ENCODE peak calls at places on chromosome 5, in nine cellular contexts. O is upper lobe of right lung, D is choroid plexus epithelial cell, K is lung, U is transverse colon, W is WTC11, S is fibroblast of the aortic adventitia, G is fibroblast of pulmonary artery, C is HFFc6. T is an unnamed sample.

GRCh38 chr5:73968729-73969128 is 342.7 kb downstream of the ARHGEF28 start:
- DNase-seq in U (no peak), K (no peak), O (no peak), S (peak), D (no peak), W (no peak), G (peak), C (no peak), T (no peak)

GRCh38 chr5:142783601-142784291 is 13.6 kb downstream of the ARHGAP26 start:
- DNase-seq in C (no peak), U (no peak), D (peak), S (peak), O (no peak), K (no peak), G (peak), W (no peak), T (no peak)

GRCh38 chr5:178384815-178385471 is 152.3 kb upstream of the PHYKPL start:
- DNase-seq in O (peak), U (no peak), C (no peak), W (peak), D (no peak), K (no peak), G (no peak), S (no peak), T (no peak)

GRCh38 chr5:167934561-167934971 is 356.9 kb upstream of the WWC1 start:
- DNase-seq in O (no peak), U (peak), K (no peak), G (peak), C (no peak), D (no peak), S (peak), W (no peak), T (no peak)

GRCh38 chr5:133897431-133897830 is 71.0 kb downstream of the C5orf15 start:
- DNase-seq in O (no peak), K (no peak), D (no peak), W (no peak), C (no peak), U (no peak), G (no peak), S (no peak), T (no peak)

GRCh38 chr5:135456238-135457099 is 4.3 kb upstream of the TIFAB start:
- DNase-seq in D (peak), C (peak), K (peak), U (peak), O (peak), W (peak), S (peak), G (peak), T (no peak)

GRCh38 chr5:76303917-76304316 is 99.2 kb upstream of the IQGAP2 start:
- DNase-seq in K (no peak), S (no peak), W (no peak), G (no peak), C (no peak), O (no peak), D (no peak), U (peak), T (no peak)

GRCh38 chr5:166178681-166179080 is 2112.8 kb upstream of the WWC1 start:
- DNase-seq in U (no peak), W (no peak), O (no peak), K (no peak), S (no peak), G (no peak), D (no peak), C (no peak), T (no peak)

GRCh38 chr5:178376906-178377582 is 144.4 kb upstream of the PHYKPL start:
- DNase-seq in O (no peak), D (no peak), S (no peak), K (no peak), G (no peak), C (no peak), U (no peak), W (no peak), T (no peak)

GRCh38 chr5:65721050-65721774 is 697 bp downstream of the SGTB start:
- DNase-seq in O (peak), S (peak), G (peak), K (peak), C (peak), U (peak), D (peak), W (peak), T (peak)

GRCh38 chr5:138029501-138029900 is 3.4 kb downstream of the FAM13B start:
- DNase-seq in U (no peak), K (no peak), D (no peak), O (no peak), C (no peak), S (no peak), W (no peak), G (no peak), T (no peak)

GRCh38 chr5:60148356-60148755 is 254.8 kb upstream of the PDE4D start:
- DNase-seq in S (peak), D (peak), K (no peak), G (peak), W (no peak), O (no peak), C (no peak), U (no peak), T (no peak)

GRCh38 chr5:134432677-134433359 is 21.1 kb upstream of the CDKN2AIPNL start:
- DNase-seq in U (no peak), S (no peak), C (no peak), W (no peak), D (peak), G (peak), O (peak), K (no peak), T (no peak)

GRCh38 chr5:39943811-39944210 is 519.0 kb upstream of the DAB2 start:
- DNase-seq in U (no peak), D (peak), G (peak), C (no peak), S (peak), O (no peak), K (no peak), W (no peak), T (no peak)

GRCh38 chr5:145499483-145499882 is 335.7 kb downstream of the PRELID2 start:
- DNase-seq in D (peak), G (peak), S (peak), K (no peak), C (peak), W (no peak), O (no peak), U (no peak), T (no peak)

GRCh38 chr5:74206571-74207550 is 433.7 kb downstream of the ENC1 start:
- DNase-seq in G (peak), D (peak), K (peak), S (peak), C (peak), O (peak), U (peak), W (no peak), T (no peak)

GRCh38 chr5:36417221-36417620 is 115.5 kb upstream of the RANBP3L start:
- DNase-seq in C (no peak), U (no peak), S (no peak), D (no peak), O (no peak), G (peak), K (no peak), W (no peak), T (no peak)

GRCh38 chr5:57383093-57383861 is 99.3 kb downstream of the ACTBL2 start:
- DNase-seq in W (no peak), O (no peak), D (peak), K (no peak), G (peak), C (peak), U (no peak), S (peak), T (no peak)

GRCh38 chr5:16952968-16953671 is 17.0 kb upstream of the MYO10 start:
- DNase-seq in K (no peak), W (no peak), S (no peak), D (no peak), O (no peak), G (no peak), U (no peak), C (no peak), T (no peak)

GRCh38 chr5:55816342-55816741 is 34.8 kb upstream of the IL31RA start:
- DNase-seq in K (no peak), O (no peak), W (no peak), C (peak), S (peak), D (peak), U (no peak), G (peak), T (no peak)

GRCh38 chr5:157947156-157947555 is 88.2 kb upstream of the CLINT1 start:
- DNase-seq in W (no peak), C (no peak), D (no peak), U (no peak), K (no peak), G (no peak), S (no peak), O (no peak), T (no peak)

GRCh38 chr5:91378683-91379601 is 4.2 kb downstream of the ARRDC3 start:
- DNase-seq in W (no peak), K (no peak), D (no peak), S (peak), G (no peak), O (no peak), U (no peak), C (no peak), T (no peak)

GRCh38 chr5:128276537-128277216 is 193.1 kb downstream of the SLC12A2 start:
- DNase-seq in S (peak), O (no peak), W (no peak), U (no peak), D (peak), G (peak), K (no peak), C (no peak), T (no peak)

GRCh38 chr5:94707359-94707758 is 88.9 kb downstream of the SLF1 start:
- DNase-seq in G (no peak), K (no peak), O (no peak), C (no peak), U (no peak), S (no peak), W (no peak), D (peak), T (no peak)

GRCh38 chr5:62340392-62340791 is 34.4 kb downstream of the KIF2A start:
- DNase-seq in O (no peak), S (peak), D (peak), G (peak), U (no peak), C (no peak), K (no peak), W (no peak), T (no peak)
- TF ChIP-seq CTCF in O (peak), S (peak), D (peak), G (peak), U (no peak), C (peak), K (no peak), W (no peak), T (no peak)

DNA sequence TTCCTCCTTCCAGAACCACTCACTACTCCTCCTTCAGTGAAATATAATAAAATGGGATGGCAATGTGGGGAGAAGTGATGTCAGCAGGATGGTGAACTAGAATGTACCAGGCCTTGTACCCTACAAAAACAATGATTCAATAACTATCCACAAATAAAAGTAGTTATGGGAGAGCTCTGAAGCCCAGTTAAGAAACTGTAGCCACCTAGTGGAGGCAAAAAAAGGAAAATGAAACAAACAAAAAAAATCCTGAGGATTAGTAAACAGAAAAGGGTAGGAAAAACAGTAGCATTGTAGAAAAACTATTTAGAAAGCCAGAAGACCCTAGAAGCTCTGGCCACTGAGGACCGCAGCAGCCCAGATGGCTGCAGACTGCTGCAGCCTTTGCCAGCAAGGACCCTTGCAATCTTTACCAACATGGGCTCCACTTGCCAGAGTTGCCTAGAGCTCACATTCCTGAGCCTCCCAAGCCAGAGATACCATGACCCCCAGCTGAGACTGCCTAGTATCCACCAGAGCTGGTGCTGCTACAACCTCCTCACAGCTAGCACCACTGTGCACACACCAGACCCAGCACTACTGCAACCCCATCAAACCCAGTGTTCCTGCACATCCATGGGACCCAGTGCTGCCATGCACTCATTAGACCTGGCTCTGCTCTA is 259.7 kb upstream of the MSX2 start:
- DNase-seq in W (no peak), O (no peak), C (no peak), G (no peak), U (no peak), D (peak), K (no peak), S (no peak), T (no peak)
- TF ChIP-seq CTCF in W (no peak), O (no peak), C (peak), G (peak), U (no peak), D (no peak), K (no peak), S (peak), T (peak)

GRCh38 chr5:139037732-139038131 is 160.4 kb downstream of the SIL1 start:
- DNase-seq in O (no peak), U (no peak), D (no peak), C (no peak), K (no peak), G (no peak), S (no peak), W (no peak), T (no peak)

GRCh38 chr5:139043127-139043905 is 154.9 kb downstream of the SIL1 start:
- DNase-seq in S (peak), U (no peak), K (no peak), D (no peak), C (no peak), G (peak), O (no peak), W (no peak), T (no peak)

DNA sequence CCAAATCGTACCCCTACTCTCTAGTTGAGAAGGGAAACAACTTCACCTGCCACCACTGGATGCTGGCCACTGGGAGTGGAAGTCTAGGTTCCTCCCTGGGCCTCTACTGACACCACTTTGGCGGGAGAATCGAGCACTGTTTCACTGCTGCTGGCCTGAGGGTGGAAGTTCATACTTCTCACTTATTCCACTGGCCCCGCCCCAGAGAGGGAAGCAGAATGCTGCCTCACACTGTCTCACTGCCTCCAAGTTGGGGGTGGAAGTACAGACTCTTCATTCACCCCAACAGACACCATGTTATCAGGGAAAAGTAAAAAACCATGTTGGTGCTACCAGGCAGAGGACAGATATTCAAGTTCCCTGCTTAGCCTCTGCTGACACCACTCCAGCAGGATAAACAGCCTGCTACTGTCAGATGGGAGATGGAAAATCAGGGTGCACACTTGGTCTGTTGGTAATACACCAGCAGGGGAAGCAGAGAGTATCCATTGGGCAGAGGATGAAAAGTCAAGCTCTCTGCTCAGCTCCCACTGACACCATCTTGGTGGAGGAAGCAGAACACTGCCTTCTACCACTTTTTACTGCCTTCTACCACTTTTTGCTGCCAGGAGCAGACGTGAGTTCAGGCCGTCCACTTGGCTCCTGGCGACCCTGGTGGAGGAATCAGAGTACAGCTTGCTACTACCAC is 159.4 kb downstream of the SIL1 start:
- DNase-seq in U (no peak), G (no peak), S (no peak), K (no peak), W (no peak), C (no peak), O (no peak), D (no peak), T (no peak)
- TF ChIP-seq CTCF in U (no peak), G (peak), S (no peak), K (no peak), W (peak), C (peak), O (no peak), D (peak), T (no peak)

GRCh38 chr5:149128023-149128875 is 13.0 kb upstream of the ABLIM3 start:
- DNase-seq in O (no peak), W (peak), G (peak), C (no peak), U (peak), S (peak), D (peak), K (no peak), T (peak)
- TF ChIP-seq CTCF in O (peak), W (peak), G (peak), C (peak), U (peak), S (peak), D (peak), K (peak), T (peak)

DNA sequence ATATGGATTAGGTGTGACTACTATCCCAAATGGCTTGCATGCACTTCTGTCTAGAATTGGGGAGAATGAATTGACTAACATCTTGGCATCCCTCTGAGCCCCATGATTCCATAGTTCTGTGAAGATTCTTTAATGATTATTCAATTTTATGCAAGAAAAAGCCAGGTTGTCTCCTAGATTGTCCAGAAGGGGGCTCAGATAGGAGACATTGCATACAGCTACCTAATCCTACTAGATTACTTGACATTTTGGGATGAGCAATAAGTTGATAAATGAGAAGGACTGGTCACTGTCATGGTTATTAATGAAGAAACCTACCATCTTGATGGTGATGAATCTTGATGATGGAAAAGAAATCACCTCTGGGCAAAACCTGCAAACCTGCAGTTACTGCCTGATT is 117.0 kb downstream of the CARTPT start:
- DNase-seq in W (no peak), S (peak), O (no peak), C (peak), K (no peak), D (peak), G (peak), U (no peak), T (no peak)
- TF ChIP-seq CTCF in W (no peak), S (peak), O (no peak), C (peak), K (no peak), D (peak), G (peak), U (no peak), T (no peak)

GRCh38 chr5:66867622-66868322 is 271.6 kb downstream of the MAST4 start:
- DNase-seq in C (no peak), U (no peak), W (no peak), D (no peak), K (no peak), S (no peak), O (no peak), G (no peak), T (no peak)

GRCh38 chr5:66861402-66861801 is 265.2 kb downstream of the MAST4 start:
- DNase-seq in G (no peak), U (no peak), O (no peak), W (no peak), S (no peak), K (no peak), D (no peak), C (no peak), T (no peak)

GRCh38 chr5:66860199-66860975 is 264.2 kb downstream of the MAST4 start:
- DNase-seq in S (peak), G (peak), K (no peak), W (peak), D (peak), U (no peak), O (no peak), C (no peak), T (peak)

GRCh38 chr5:66863343-66864170 is 267.4 kb downstream of the MAST4 start:
- DNase-seq in K (no peak), G (no peak), D (peak), C (no peak), O (no peak), S (no peak), U (no peak), W (peak), T (no peak)

GRCh38 chr5:66864240-66864884 is 268.2 kb downstream of the MAST4 start:
- DNase-seq in U (no peak), G (peak), W (peak), C (peak), K (no peak), O (no peak), D (peak), S (peak), T (peak)
- TF ChIP-seq CTCF in U (no peak), G (peak), W (peak), C (peak), K (peak), O (peak), D (peak), S (peak), T (peak)

GRCh38 chr5:175015028-175015427 is 290.6 kb downstream of the MSX2 start:
- DNase-seq in O (no peak), K (no peak), C (no peak), S (no peak), W (no peak), G (no peak), U (no peak), D (no peak), T (no peak)
- TF ChIP-seq CTCF in O (no peak), K (no peak), C (no peak), S (no peak), W (no peak), G (no peak), U (no peak), D (no peak), T (no peak)

DNA sequence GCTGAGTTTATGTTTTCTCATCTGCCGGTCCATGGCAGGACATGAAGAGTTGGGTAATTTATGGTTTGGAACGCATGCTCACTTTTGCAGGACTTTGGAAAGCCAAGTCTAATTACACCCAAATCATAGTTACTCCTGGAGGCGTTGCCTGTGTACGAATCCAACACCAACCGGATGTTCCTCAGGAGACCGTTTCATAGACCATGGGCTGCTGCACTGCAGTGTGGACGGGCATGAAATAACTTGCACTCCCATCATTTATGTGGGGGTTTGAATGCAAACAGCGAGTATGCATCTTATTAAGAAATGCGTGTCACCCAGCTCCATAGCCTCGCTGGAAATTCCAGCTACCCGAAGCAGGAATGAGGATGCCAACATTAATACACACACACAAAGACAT is 96.1 kb upstream of the IRX2 start:
- DNase-seq in G (no peak), U (no peak), O (no peak), W (no peak), S (no peak), C (no peak), K (no peak), D (no peak), T (no peak)
- TF ChIP-seq CTCF in G (no peak), U (no peak), O (no peak), W (no peak), S (no peak), C (no peak), K (no peak), D (no peak), T (no peak)

DNA sequence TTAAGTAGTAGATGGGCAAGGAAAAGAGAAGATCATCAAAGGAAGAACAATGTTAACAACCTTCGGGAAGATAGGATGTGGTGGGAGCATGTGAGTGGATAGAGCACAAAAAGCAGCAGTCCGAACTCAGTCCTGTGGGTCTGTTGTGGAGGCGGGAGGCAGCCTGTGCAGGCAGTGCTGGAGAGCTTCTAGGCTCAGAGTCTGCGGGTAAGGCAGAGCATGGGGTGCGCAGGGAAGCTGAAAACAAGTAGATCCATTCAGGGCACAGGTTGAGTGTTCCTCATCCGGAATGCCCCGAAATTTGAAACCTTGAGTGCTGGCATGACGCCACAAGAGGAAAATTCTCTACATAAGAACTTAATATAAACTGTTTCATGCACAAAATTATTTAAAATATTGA is 84.9 kb downstream of the PPIC start:
- DNase-seq in D (no peak), G (no peak), S (no peak), K (no peak), W (no peak), U (no peak), O (no peak), C (no peak), T (no peak)
- TF ChIP-seq CTCF in D (no peak), G (no peak), S (no peak), K (no peak), W (no peak), U (no peak), O (no peak), C (no peak), T (no peak)